ENCODE peak calls at places on chromosomes 11 and 22, in eight cellular contexts. N is fibroblast of mammary gland; O is K562; Z is tibial nerve; F is neural crest cell; R is CD4-positive, alpha-beta T cell; K is esophagus squamous epithelium; D is lower leg skin. X is an unnamed sample.

GRCh38 chr11:14972581-14973490 is 685 bp upstream of the CALCA start:
- DNase-seq in N (no peak), O (no peak), Z (no peak), F (no peak), R (no peak), K (no peak), D (no peak), X (peak)

GRCh38 chr22:50260801-50261614 is 475 bp downstream of the MAPK12 start:
- DNase-seq in N (peak), O (peak), Z (no peak), F (no peak), R (no peak), K (no peak), D (no peak), X (peak)

GRCh38 chr11:69396948-69397307 is 84.5 kb upstream of the LINC01488 start:
- DNase-seq in N (no peak), O (no peak), Z (no peak), F (no peak), R (no peak), K (no peak), D (no peak), X (no peak)

GRCh38 chr22:50303848-50304527 is 3.5 kb downstream of the PLXNB2 start:
- DNase-seq in N (peak), O (peak), Z (no peak), F (no peak), R (no peak), K (no peak), D (peak), X (no peak)

GRCh38 chr22:19960491-19961200 is 19.0 kb upstream of the TXNRD2 start:
- DNase-seq in N (no peak), O (no peak), Z (no peak), F (no peak), R (no peak), K (no peak), D (no peak), X (peak)

GRCh38 chr11:116931206-116931953 is 94.0 kb upstream of the APOA1 start:
- DNase-seq in N (peak), O (no peak), Z (no peak), F (no peak), R (no peak), K (no peak), D (no peak), X (no peak)

GRCh38 chr22:24553597-24554315 is 1.2 kb downstream of the GUCD1 start:
- DNase-seq in N (no peak), O (no peak), Z (no peak), F (no peak), R (no peak), K (no peak), D (peak), X (peak)

GRCh38 chr11:110429614-110430266 is at the start of gene FDX1:
- DNase-seq in N (peak), O (peak), Z (peak), F (peak), R (peak), K (no peak), D (peak), X (peak)

GRCh38 chr11:13869404-13869886 is 93.1 kb upstream of the SPON1 start:
- DNase-seq in N (no peak), O (no peak), Z (no peak), F (no peak), R (no peak), K (no peak), D (no peak), X (no peak)

GRCh38 chr11:116189378-116190170 is 583.2 kb downstream of the BUD13 start:
- DNase-seq in N (no peak), O (no peak), Z (no peak), F (no peak), R (no peak), K (no peak), D (no peak), X (no peak)

GRCh38 chr11:119273721-119274120 is 43.2 kb downstream of the MCAM start:
- DNase-seq in N (no peak), O (no peak), Z (no peak), F (no peak), R (no peak), K (no peak), D (no peak), X (no peak)

GRCh38 chr11:79437274-79437980 is 3.4 kb downstream of the TENM4 start:
- DNase-seq in N (peak), O (no peak), Z (peak), F (peak), R (no peak), K (no peak), D (no peak), X (peak)

DNA sequence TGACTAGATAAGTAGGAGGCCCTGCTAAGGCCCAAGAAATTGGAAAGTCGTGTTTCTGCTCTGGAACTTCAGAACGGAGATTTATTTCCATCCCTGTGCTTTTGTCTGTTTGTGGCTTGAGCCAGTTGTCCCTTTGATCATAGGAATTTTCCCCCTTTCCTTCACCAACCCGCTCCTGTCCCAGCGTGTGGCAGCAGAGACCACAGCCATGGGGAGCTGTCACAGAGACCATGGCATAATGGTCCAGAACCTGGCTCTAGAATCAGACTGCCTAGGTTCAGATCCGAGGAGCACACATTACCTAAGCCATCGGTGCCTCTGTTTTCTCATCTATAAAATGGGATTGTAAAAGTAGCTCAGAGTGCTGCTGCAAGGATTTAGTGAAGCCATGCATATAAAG is 128.1 kb downstream of the GALNT18 start:
- DNase-seq in N (no peak), O (no peak), Z (no peak), F (no peak), R (no peak), K (no peak), D (no peak), X (no peak)
- TF ChIP-seq CTCF in N (no peak), O (no peak), Z (no peak), F (no peak), R (no peak), K (no peak), D (no peak), X (no peak)

DNA sequence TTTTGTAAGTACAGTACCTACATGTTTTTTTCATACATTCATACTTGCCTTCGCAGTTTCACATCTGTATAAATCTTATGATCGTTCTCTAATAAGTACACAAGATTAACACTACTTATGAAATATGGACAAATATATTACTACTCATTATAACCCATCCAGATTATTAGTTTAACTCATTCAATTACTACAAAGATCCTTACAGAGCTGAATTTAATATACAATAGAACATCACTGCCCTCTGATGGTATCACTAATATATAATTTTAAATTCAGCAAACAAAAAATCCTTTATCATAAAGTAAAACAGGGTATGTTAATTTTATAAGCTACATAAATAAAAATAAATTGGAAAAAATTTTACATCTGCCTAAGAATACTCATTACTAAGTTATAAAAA is 7.4 kb downstream of the SVIP start:
- DNase-seq in N (no peak), O (no peak), Z (no peak), F (no peak), R (no peak), K (no peak), D (no peak), X (no peak)
- TF ChIP-seq CTCF in N (no peak), O (no peak), Z (no peak), F (no peak), R (no peak), K (no peak), D (no peak), X (no peak)

GRCh38 chr11:36583667-36584066 is 10.6 kb upstream of the IFTAP start:
- DNase-seq in N (no peak), O (no peak), Z (no peak), F (no peak), R (no peak), K (no peak), D (no peak), X (no peak)
- TF ChIP-seq CTCF in N (no peak), O (peak), Z (no peak), F (no peak), R (no peak), K (no peak), D (no peak), X (no peak)

GRCh38 chr11:32991898-32992297 is 23.8 kb upstream of the DEPDC7 start:
- DNase-seq in N (no peak), O (no peak), Z (no peak), F (no peak), R (no peak), K (no peak), D (no peak), X (no peak)

GRCh38 chr11:32985600-32985999 is 30.1 kb upstream of the DEPDC7 start:
- DNase-seq in N (no peak), O (no peak), Z (no peak), F (no peak), R (no peak), K (no peak), D (no peak), X (no peak)

GRCh38 chr11:32990481-32990880 is 25.2 kb upstream of the DEPDC7 start:
- DNase-seq in N (no peak), O (no peak), Z (no peak), F (no peak), R (no peak), K (no peak), D (no peak), X (no peak)

GRCh38 chr11:32987851-32988250 is 27.8 kb upstream of the DEPDC7 start:
- DNase-seq in N (no peak), O (no peak), Z (no peak), F (no peak), R (no peak), K (no peak), D (no peak), X (no peak)

DNA sequence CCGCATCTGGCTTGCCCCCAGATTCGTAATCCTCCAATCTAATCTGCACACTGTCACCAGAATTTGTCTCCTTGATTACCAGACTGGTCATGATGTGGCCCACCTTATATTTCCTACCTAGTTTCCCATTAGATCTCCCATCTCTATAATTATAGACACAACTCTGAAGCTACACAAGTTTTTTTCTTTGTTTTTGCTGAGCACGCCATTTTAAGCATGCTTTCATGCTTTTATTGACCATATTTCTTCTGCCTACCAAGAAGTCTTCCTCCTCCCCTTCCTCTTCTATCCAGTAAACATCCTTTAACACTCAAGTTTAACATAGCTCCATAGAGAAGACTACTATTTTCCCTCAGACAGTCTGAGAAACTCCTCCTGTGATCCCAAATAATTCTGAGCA is 24.3 kb upstream of the DEPDC7 start:
- DNase-seq in N (no peak), O (no peak), Z (no peak), F (no peak), R (no peak), K (no peak), D (no peak), X (no peak)
- TF ChIP-seq CTCF in N (no peak), O (no peak), Z (no peak), F (no peak), R (no peak), K (no peak), D (no peak), X (no peak)